ENCODE peak calls at places on chromosomes 7 and 10, in seven cellular contexts. B, L, Y, Z, T, O and K are unnamed samples. For H3K4me1, the result is how much of the 10 kb centered on the place peaks cover.

GRCh38 chr7:47758546-47758945 is 176.6 kb upstream of the TNS3 start:
- DNase-seq in B (no peak), L (no peak), Y (no peak), Z (no peak), T (no peak), O (no peak), K (no peak)

GRCh38 chr7:2100278-2101205 is 132.2 kb downstream of the MAD1L1 start:
- DNase-seq in B (no peak), L (no peak), Y (no peak), Z (no peak), T (no peak), O (no peak), K (no peak)

GRCh38 chr10:47404446-47404845 is 20.4 kb upstream of the ZNF488 start:
- DNase-seq in B (no peak), L (no peak), Y (peak), Z (peak), T (no peak), O (no peak), K (peak)

GRCh38 chr10:14578060-14578952 is 196.4 kb downstream of the FAM107B start:
- DNase-seq in B (peak), L (no peak), Y (peak), Z (no peak), T (no peak), O (no peak), K (no peak)

GRCh38 chr7:129728875-129729467 is 117.5 kb downstream of the NRF1 start:
- DNase-seq in B (no peak), L (no peak), Y (no peak), Z (no peak), T (no peak), O (no peak), K (no peak)

GRCh38 chr7:46239856-46240255 is 318.8 kb upstream of the IGFBP3 start:
- DNase-seq in B (no peak), L (no peak), Y (no peak), Z (no peak), T (no peak), O (no peak), K (no peak)

GRCh38 chr7:20785211-20786048 is 1.3 kb downstream of the SP8 start:
- DNase-seq in B (no peak), L (no peak), Y (peak), Z (no peak), T (no peak), O (no peak), K (peak)

GRCh38 chr7:12685550-12685949 is 1.9 kb upstream of the ARL4A start:
- DNase-seq in B (peak), L (no peak), Y (peak), Z (no peak), T (no peak), O (peak), K (no peak)

GRCh38 chr10:114624941-114625780 is 32.9 kb downstream of the ABLIM1 start:
- DNase-seq in B (no peak), L (no peak), Y (no peak), Z (no peak), T (peak), O (no peak), K (no peak)

GRCh38 chr10:124096494-124096893 is 3.1 kb upstream of the CHST15 start:
- DNase-seq in B (no peak), L (no peak), Y (no peak), Z (no peak), T (peak), O (no peak), K (no peak)

GRCh38 chr7:122887198-122887597 is 938 bp upstream of the CADPS2 start:
- DNase-seq in B (peak), L (peak), Y (peak), Z (peak), T (peak), O (peak), K (peak)

GRCh38 chr7:29408841-29409243 is 154.8 kb upstream of the PRR15 start:
- DNase-seq in B (peak), L (no peak), Y (peak), Z (no peak), T (peak), O (no peak), K (peak)

GRCh38 chr10:74320717-74321116 is 169.7 kb downstream of the ADK start:
- DNase-seq in B (no peak), L (no peak), Y (no peak), Z (no peak), T (no peak), O (no peak), K (no peak)

GRCh38 chr7:45890902-45891461 is 2.7 kb downstream of the IGFBP1 start:
- DNase-seq in B (no peak), L (no peak), Y (peak), Z (no peak), T (no peak), O (no peak), K (no peak)

GRCh38 chr10:67306588-67307205 is 380.9 kb downstream of the LRRTM3 start:
- DNase-seq in B (no peak), L (no peak), Y (peak), Z (no peak), T (peak), O (no peak), K (no peak)

GRCh38 chr7:12091164-12091563 is 119.9 kb upstream of the TMEM106B start:
- DNase-seq in B (no peak), L (no peak), Y (no peak), Z (no peak), T (no peak), O (no peak), K (no peak)

GRCh38 chr10:27297848-27298524 is 57.4 kb upstream of the ACBD5 start:
- DNase-seq in B (no peak), L (no peak), Y (no peak), Z (no peak), T (no peak), O (no peak), K (no peak)

GRCh38 chr7:156131881-156132280 is 319.6 kb upstream of the SHH start:
- DNase-seq in B (no peak), L (no peak), Y (no peak), Z (no peak), T (no peak), O (no peak), K (no peak)

GRCh38 chr7:100583132-100584045 is 2.5 kb downstream of the LRCH4 start:
- DNase-seq in B (peak), L (peak), Y (peak), Z (peak), T (no peak), O (peak), K (peak)

GRCh38 chr10:69216577-69217118 is 3.5 kb upstream of the HKDC1 start:
- DNase-seq in B (no peak), L (no peak), Y (no peak), Z (no peak), T (no peak), O (no peak), K (no peak)

GRCh38 chr7:112370436-112370835 is 79.8 kb upstream of the IFRD1 start:
- DNase-seq in B (no peak), L (no peak), Y (no peak), Z (no peak), T (no peak), O (no peak), K (peak)

GRCh38 chr7:84492565-84493034 is 298.0 kb upstream of the SEMA3A start:
- DNase-seq in B (no peak), L (peak), Y (no peak), Z (no peak), T (no peak), O (no peak), K (no peak)

GRCh38 chr10:26311383-26311940 is 94.9 kb downstream of the GAD2 start:
- DNase-seq in B (no peak), L (no peak), Y (peak), Z (no peak), T (no peak), O (no peak), K (no peak)

GRCh38 chr7:105876964-105877601 is 684 bp upstream of the ATXN7L1 start:
- DNase-seq in B (no peak), L (no peak), Y (peak), Z (peak), T (peak), O (peak), K (peak)

GRCh38 chr10:17479015-17479615 is 24.7 kb upstream of the ST8SIA6 start:
- DNase-seq in B (no peak), L (no peak), Y (no peak), Z (no peak), T (peak), O (no peak), K (no peak)

GRCh38 chr7:117645456-117646181 is 165.8 kb downstream of the CFTR start:
- DNase-seq in B (no peak), L (no peak), Y (no peak), Z (no peak), T (peak), O (no peak), K (no peak)

GRCh38 chr7:136807598-136807997 is 60.9 kb upstream of the CHRM2 start:
- DNase-seq in B (no peak), L (no peak), Y (peak), Z (no peak), T (no peak), O (no peak), K (no peak)

GRCh38 chr7:47672966-47673365 is 91.1 kb upstream of the TNS3 start:
- DNase-seq in B (no peak), L (no peak), Y (no peak), Z (no peak), T (no peak), O (no peak), K (no peak)

GRCh38 chr10:122374859-122375721 is 582 bp downstream of the PLEKHA1 start:
- DNase-seq in B (peak), L (no peak), Y (peak), Z (peak), T (peak), O (peak), K (peak)

GRCh38 chr10:3136336-3136735 is 36.2 kb downstream of the PITRM1 start:
- DNase-seq in B (peak), L (no peak), Y (no peak), Z (no peak), T (no peak), O (peak), K (no peak)

GRCh38 chr10:128318366-128318765 is 192.1 kb upstream of the MKI67 start:
- DNase-seq in B (no peak), L (no peak), Y (no peak), Z (no peak), T (no peak), O (no peak), K (no peak)

GRCh38 chr7:108094375-108094774 is 35.8 kb downstream of the LAMB4 start:
- DNase-seq in B (no peak), L (no peak), Y (no peak), Z (no peak), T (no peak), O (no peak), K (no peak)

GRCh38 chr10:31032515-31033132 is 959 bp upstream of the ZNF438 start:
- DNase-seq in B (no peak), L (no peak), Y (no peak), Z (peak), T (no peak), O (peak), K (no peak)

GRCh38 chr7:25029075-25029474 is 49.1 kb upstream of the OSBPL3 start:
- DNase-seq in B (no peak), L (no peak), Y (no peak), Z (no peak), T (no peak), O (no peak), K (no peak)

GRCh38 chr7:78368781-78369180 is 570.2 kb downstream of the PHTF2 start:
- DNase-seq in B (no peak), L (no peak), Y (no peak), Z (no peak), T (no peak), O (no peak), K (no peak)

GRCh38 chr10:29634105-29634504 is 666 bp downstream of the SVIL start:
- DNase-seq in B (no peak), L (no peak), Y (no peak), Z (no peak), T (peak), O (no peak), K (no peak)

GRCh38 chr10:29636178-29636577 is 1.4 kb upstream of the SVIL start:
- DNase-seq in B (no peak), L (no peak), Y (no peak), Z (no peak), T (peak), O (no peak), K (no peak)

GRCh38 chr10:29635711-29636144 is 957 bp upstream of the SVIL start:
- DNase-seq in B (no peak), L (no peak), Y (peak), Z (no peak), T (no peak), O (no peak), K (no peak)

GRCh38 chr10:29637537-29637936 is 2.8 kb upstream of the SVIL start:
- DNase-seq in B (no peak), L (no peak), Y (no peak), Z (no peak), T (no peak), O (no peak), K (no peak)

GRCh38 chr10:29634764-29635625 is at the start of gene SVIL:
- DNase-seq in B (peak), L (peak), Y (peak), Z (peak), T (peak), O (peak), K (no peak)
- TF ChIP-seq CTCF in B (no peak), L (no peak), Y (no peak), Z (no peak), T (no peak), O (no peak), K (no peak)

GRCh38 chr7:132155715-132156114 is 420.6 kb downstream of the PLXNA4 start:
- DNase-seq in B (no peak), L (no peak), Y (no peak), Z (no peak), T (no peak), O (no peak), K (no peak)
- H3K4me1 ChIP-seq in B (under half), L (under half), Y (under half), Z (under half), T (under half), O (under half), K (under half)

GRCh38 chr7:151085329-151085690 is 965 bp upstream of the AGAP3 start:
- DNase-seq in B (no peak), L (no peak), Y (no peak), Z (no peak), T (no peak), O (no peak), K (no peak)
- H3K27ac ChIP-seq in B (peak), L (peak), Y (no peak), Z (peak), T (no peak), O (peak), K (peak)

DNA sequence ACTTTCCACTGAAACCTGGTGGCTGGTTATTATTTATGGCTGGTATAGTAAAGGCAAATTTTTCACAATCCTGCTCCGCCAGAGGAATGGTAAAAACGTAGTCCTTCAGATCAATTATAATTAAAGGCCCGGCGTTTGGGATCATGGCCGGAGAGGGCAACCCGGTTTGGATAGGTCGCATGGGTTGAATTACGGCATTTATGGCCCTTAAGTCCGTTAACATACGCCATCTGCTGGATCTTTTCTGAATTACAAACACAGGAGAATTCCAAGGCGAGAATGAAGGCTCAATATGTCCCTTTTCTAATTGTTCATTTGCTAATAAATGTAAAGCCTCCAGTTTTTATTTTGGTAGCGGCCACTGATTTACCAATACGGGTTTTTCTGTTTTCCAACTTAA is 11.3 kb upstream of the TAS2R3 start:
- DNase-seq in B (no peak), L (no peak), Y (peak), Z (no peak), T (peak), O (no peak), K (no peak)
- TF ChIP-seq CTCF in B (no peak), L (no peak), Y (peak), Z (peak), T (peak), O (no peak), K (no peak)

DNA sequence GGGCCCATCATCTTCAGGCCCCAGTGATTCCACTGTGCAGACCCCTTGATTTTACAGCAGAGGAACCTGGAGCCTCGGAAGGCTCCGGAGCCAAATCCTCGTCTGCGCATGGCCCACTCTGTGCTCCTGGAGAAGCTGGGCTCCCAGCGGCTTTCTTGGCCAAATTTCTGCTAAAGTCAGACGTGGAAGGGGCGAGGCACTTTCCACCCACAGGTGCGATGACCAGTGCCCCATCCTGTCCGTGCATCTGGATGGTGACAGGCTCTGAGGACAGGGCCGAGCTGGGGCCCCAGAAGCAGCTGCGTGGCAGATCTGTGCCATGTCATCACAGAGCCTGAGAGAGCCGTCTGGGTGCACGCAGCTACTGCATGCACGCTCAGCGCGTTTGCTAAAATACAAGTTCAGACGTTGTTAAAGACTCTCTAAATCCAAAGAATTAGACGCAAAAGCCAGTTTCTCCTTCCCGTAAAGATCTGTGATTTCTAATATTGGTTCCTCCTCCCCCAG is 57.2 kb downstream of the JAKMIP3 start:
- DNase-seq in B (no peak), L (no peak), Y (no peak), Z (no peak), T (no peak), O (no peak), K (no peak)
- H3K4me1 ChIP-seq in B (under half), L (under half), Y (under half), Z (under half), T (under half), O (under half), K (under half)

GRCh38 chr7:18369011-18369410 is 126.5 kb upstream of the HDAC9 start:
- DNase-seq in B (no peak), L (no peak), Y (no peak), Z (no peak), T (no peak), O (no peak), K (no peak)

GRCh38 chr7:18370689-18371088 is 124.9 kb upstream of the HDAC9 start:
- DNase-seq in B (no peak), L (no peak), Y (no peak), Z (no peak), T (no peak), O (no peak), K (no peak)
- H3K27ac ChIP-seq in B (no peak), L (no peak), Y (no peak), Z (no peak), T (no peak), O (no peak), K (no peak)

DNA sequence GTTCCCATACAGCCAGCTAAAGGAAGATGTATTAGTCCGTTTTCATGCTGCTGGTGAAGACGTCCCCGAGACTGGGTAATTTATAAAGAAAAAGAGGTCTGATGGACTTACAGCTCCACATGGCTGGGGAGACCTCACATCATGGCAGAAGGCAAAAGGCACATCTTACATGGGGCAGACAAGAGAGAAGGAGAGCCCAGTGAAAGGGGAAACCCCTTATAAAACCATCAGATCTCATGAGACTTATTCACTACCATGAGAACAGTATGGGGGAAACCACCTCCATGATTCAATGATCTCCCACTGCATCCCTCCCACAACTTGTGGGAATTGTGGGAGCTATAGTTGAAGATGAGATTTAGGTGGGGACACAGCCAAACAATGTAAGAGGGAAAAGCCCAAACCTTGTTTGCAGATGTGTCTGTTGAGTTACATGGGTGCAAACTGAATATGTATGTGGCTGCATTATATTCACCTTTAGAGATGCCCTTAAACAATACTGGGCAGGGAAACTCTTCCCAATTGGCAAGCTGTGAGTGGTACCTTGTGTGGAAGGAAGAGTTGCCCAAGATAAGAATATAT is 13.1 kb upstream of the BRAF start:
- DNase-seq in B (no peak), L (no peak), Y (no peak), Z (no peak), T (no peak), O (no peak), K (no peak)
- TF ChIP-seq CTCF in B (no peak), L (no peak), Y (no peak), Z (no peak), T (no peak), O (no peak), K (no peak)

DNA sequence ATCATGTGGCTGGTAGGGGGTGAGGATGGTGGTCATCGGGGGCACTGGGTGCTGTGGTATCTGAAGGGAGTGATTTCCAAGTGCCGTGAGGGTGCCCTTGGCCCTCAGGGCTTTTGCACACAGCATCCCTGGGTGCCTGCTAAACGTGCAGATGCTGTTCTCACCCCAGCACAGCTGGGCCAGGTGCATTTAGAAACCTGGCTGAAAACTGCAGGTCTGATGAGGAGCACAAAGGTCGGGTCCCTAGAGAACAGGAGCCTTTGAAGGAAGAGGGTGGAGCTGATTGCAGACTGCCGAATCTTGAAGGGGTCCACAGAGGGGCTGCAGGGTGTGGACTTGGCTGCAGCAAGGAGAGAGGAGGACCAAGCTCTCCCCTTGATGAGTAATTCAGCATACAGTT is 32.0 kb downstream of the ZMIZ1 start:
- DNase-seq in B (no peak), L (no peak), Y (no peak), Z (no peak), T (no peak), O (no peak), K (no peak)
- H3K4me1 ChIP-seq in B (half or more), L (half or more), Y (under half), Z (half or more), T (under half), O (half or more), K (half or more)

DNA sequence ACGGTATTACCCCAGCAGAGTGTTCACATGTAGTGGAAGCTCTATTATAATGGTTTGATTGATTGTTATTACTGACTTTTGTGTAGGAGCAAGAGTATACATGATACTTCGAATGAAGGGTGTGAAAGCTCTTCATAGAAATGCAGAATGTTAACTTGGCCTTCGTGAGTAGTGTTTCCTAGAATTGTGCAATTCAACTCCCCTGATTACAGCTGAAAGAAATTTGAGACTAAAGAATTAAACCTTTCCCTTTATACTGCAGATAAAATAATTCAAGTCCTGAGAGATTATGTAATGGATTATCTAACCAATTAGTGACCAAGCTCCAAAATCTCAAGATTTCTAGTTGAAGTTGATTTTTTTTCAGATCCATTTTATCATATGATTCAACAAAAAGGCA is 38.2 kb downstream of the MKLN1 start:
- DNase-seq in B (no peak), L (no peak), Y (no peak), Z (no peak), T (no peak), O (no peak), K (no peak)
- H3K27ac ChIP-seq in B (no peak), L (no peak), Y (no peak), Z (no peak), T (no peak), O (no peak), K (no peak)